ENCODE peak calls at places on chromosomes 12 and 14, in six cellular contexts. V is endothelial cell of umbilical vein, Q is fibroblast of lung, T is GM23338, Y is GM23248, G is mammary epithelial cell. C is an unnamed sample.
A peak's percentile ranks its signal among the peaks of the same experiment; 100 is the strongest.

GRCh38 chr12:130520784-130521183 is 183.1 kb downstream of the PIWIL1 start:
- DNase-seq in T (no peak), Y (no peak), V (no peak), G (no peak), Q (no peak), C (no peak)

GRCh38 chr12:16037533-16037932 is 126.4 kb downstream of the DERA start:
- DNase-seq in G (no peak), T (no peak), V (no peak), Q (no peak), Y (no peak), C (no peak)

GRCh38 chr14:50397461-50398196 is 948 bp upstream of the CDKL1 start:
- DNase-seq in Y (peak; percentile 63), V (no peak), G (peak; percentile 57), T (peak; percentile 21), Q (no peak), C (no peak)

GRCh38 chr14:36807727-36808126 is 146.1 kb downstream of the PAX9 start:
- DNase-seq in Y (no peak), Q (no peak), V (no peak), T (no peak), G (no peak), C (no peak)

GRCh38 chr12:121805171-121805687 is 1.4 kb downstream of the SETD1B start:
- DNase-seq in G (peak; percentile 39), Y (peak; percentile 64), T (no peak), V (peak; percentile 37), Q (no peak), C (no peak)

GRCh38 chr12:116861331-116861730 is 19.9 kb downstream of the HRK start:
- DNase-seq in G (no peak), T (no peak), V (no peak), Y (peak; percentile 78), Q (peak; percentile 77), C (no peak)

GRCh38 chr12:113766133-113766879 is 199.8 kb downstream of the RBM19 start:
- DNase-seq in V (no peak), T (peak; percentile 64), Q (no peak), G (no peak), Y (no peak), C (no peak)

GRCh38 chr12:116827432-116827831 is 53.8 kb downstream of the HRK start:
- DNase-seq in Q (no peak), Y (no peak), V (no peak), T (no peak), G (no peak), C (no peak)

GRCh38 chr14:68088463-68088862 is 268.9 kb downstream of the RAD51B start:
- DNase-seq in T (no peak), Y (no peak), V (no peak), Q (peak; percentile 71), G (no peak), C (no peak)

GRCh38 chr12:102769323-102769916 is 147.6 kb downstream of the PAH start:
- DNase-seq in V (peak; percentile 34), T (peak; percentile 84), G (peak; percentile 28), Q (peak; percentile 38), Y (peak; percentile 81), C (no peak)

GRCh38 chr12:6961278-6961694 is 9.2 kb downstream of the PHB2 start:
- DNase-seq in G (peak; percentile 73), Q (peak; percentile 61), T (no peak), V (no peak), Y (peak; percentile 81), C (no peak)

GRCh38 chr12:6963016-6963731 is 7.3 kb downstream of the PHB2 start:
- DNase-seq in G (peak; percentile 87), Q (no peak), Y (no peak), V (no peak), T (peak; percentile 95), C (peak; percentile 75)

GRCh38 chr12:6962285-6963015 is 8.0 kb downstream of the PHB2 start:
- DNase-seq in G (no peak), Q (no peak), T (peak; percentile 58), V (no peak), Y (no peak), C (no peak)

GRCh38 chr12:6960291-6961277 is 9.4 kb downstream of the PTPN6 start:
- DNase-seq in Y (peak; percentile 51), V (no peak), Q (peak; percentile 21), G (no peak), T (no peak), C (no peak)

DNA sequence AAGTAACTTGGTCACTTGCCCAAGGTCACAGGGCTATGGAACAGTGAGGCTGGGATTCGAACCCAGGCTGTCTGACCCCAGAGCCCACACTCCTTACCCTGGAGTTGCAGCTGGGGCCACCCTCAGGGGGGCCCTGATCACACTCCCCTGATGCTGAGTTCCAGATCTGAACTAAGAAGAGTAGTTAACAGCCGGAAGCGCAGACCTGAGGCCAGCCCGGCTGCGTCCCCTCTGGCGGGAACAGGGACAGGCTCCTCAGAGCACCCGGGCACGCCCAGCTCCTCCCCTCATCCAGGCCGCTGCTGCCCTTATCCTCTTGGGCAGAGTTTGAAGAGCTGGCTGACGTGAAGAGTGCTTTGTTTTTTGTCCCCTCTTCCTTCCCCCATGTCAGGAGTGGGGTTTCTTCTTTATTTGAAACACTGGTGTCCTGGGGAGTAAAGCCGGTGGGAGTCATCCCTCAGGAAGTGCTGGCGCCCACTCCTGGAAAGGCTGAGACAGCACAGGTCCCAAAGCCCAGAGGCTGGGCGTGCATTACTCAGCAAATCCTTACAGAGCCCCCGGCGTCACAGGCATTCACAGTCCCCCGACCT is 8.7 kb downstream of the PHB2 start:
- DNase-seq in V (peak; percentile 61), Y (peak; percentile 87), G (peak; percentile 66), Q (peak; percentile 81), T (peak; percentile 91), C (no peak)
- H2AFZ ChIP-seq in V (peak overlapping the region; percentile 89), Y (peak overlapping the region; percentile 78), G (peak overlapping the region; percentile 81), Q (peak overlapping the region; percentile 29), T (peak overlapping the region; percentile 83), C (peak overlapping the region; percentile 93)

GRCh38 chr12:52035926-52036325 is 15.3 kb upstream of the NR4A1 start:
- DNase-seq in G (no peak), V (no peak), T (no peak), Q (no peak), Y (no peak), C (no peak)
- TF ChIP-seq EZH2 in G (no peak), V (no peak), T (no peak), Q (no peak), Y (no peak), C (no peak)

GRCh38 chr12:87150969-87151662 is 878.1 kb downstream of the C12orf50 start:
- DNase-seq in T (no peak), Q (no peak), G (peak; percentile 58), Y (no peak), V (no peak), C (no peak)
- H2AFZ ChIP-seq in T (peak overlapping the region; percentile 25), Q (no peak overlapping the region), G (peak overlapping the region; percentile 88), Y (peak overlapping the region; percentile 34), V (no peak overlapping the region), C (peak overlapping the region; percentile 69)

DNA sequence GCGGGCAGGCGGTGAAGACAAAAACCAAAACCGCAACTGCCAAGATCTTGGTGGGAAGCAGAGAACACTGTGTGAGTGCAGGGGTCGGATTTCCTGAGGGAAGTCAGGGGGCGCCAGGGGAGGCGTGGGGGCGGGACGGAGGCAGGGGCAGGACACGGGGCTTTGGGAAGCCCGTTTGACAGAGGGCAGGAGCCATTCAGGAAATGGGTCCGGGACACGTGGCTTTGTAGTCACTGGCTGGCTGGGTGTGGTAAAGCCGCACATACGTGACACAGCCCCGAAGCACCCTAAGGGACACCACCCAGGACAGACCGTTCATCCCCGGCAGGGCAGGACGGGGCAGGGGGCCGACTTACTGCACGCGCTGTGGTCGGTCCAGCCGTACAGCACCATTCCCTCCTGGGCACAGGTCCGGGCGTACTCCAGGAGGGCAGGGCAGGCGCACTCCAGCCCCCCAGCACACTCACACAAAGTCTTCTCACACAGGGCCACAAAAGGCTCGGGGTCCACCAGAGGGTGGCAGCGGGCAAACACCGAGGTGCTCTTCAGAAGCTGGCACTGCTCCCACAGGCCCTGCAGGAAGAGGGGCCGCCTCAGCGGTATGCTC is 49.4 kb downstream of the VWF start:
- DNase-seq in T (peak; percentile 52), G (no peak), Q (peak; percentile 41), Y (peak; percentile 65), V (peak; percentile 49), C (no peak)
- TF ChIP-seq EZH2 in T (no peak), G (no peak), Q (no peak), Y (no peak), V (no peak), C (no peak)